ENCODE peak calls at places on chromosome 1, in seven cellular contexts. One of them, this sample, is unnamed.

GRCh38 chr1:19814244-19814661 is 830 bp downstream of the RNF186 start:
- DNase-seq in NB4: no peak
- DNase-seq in Ammon's horn: no peak
- DNase-seq in stimulated activated CD4-positive, alpha-beta T cell treated with anti-CD3 and anti-CD28 coated beads, Interleukin-12 subunit alpha, Interleukin-12 subunit beta, amount 100 ng/mL, for 48 hours: no peak
- DNase-seq in IMR-90: no peak
- DNase-seq in B cell: no peak
- DNase-seq in HFF-Myc: no peak
- DNase-seq in this sample: no peak

GRCh38 chr1:41559331-41559730 is 74.8 kb upstream of the EDN2 start:
- DNase-seq in HFF-Myc: no peak
- DNase-seq in Ammon's horn: no peak
- DNase-seq in IMR-90: no peak
- DNase-seq in stimulated activated CD4-positive, alpha-beta T cell treated with anti-CD3 and anti-CD28 coated beads, Interleukin-12 subunit alpha, Interleukin-12 subunit beta, amount 100 ng/mL, for 48 hours: no peak
- DNase-seq in NB4: no peak
- DNase-seq in B cell: no peak
- DNase-seq in this sample: no peak

GRCh38 chr1:173418107-173418985 is 58.8 kb upstream of the PRDX6 start:
- DNase-seq in IMR-90: peak; percentile 45
- DNase-seq in Ammon's horn: no peak
- DNase-seq in stimulated activated CD4-positive, alpha-beta T cell treated with anti-CD3 and anti-CD28 coated beads, Interleukin-12 subunit alpha, Interleukin-12 subunit beta, amount 100 ng/mL, for 48 hours: no peak
- DNase-seq in NB4: no peak
- DNase-seq in HFF-Myc: no peak
- DNase-seq in B cell: peak; percentile 72
- DNase-seq in this sample: no peak

GRCh38 chr1:37149296-37149695 is 115.0 kb upstream of the GRIK3 start:
- DNase-seq in B cell: no peak
- DNase-seq in HFF-Myc: no peak
- DNase-seq in NB4: no peak
- DNase-seq in IMR-90: no peak
- DNase-seq in stimulated activated CD4-positive, alpha-beta T cell treated with anti-CD3 and anti-CD28 coated beads, Interleukin-12 subunit alpha, Interleukin-12 subunit beta, amount 100 ng/mL, for 48 hours: no peak
- DNase-seq in Ammon's horn: no peak
- DNase-seq in this sample: no peak

GRCh38 chr1:145707183-145707867 is at the start of gene PDZK1:
- DNase-seq in HFF-Myc: no peak
- DNase-seq in B cell: no peak
- DNase-seq in IMR-90: no peak
- DNase-seq in stimulated activated CD4-positive, alpha-beta T cell treated with anti-CD3 and anti-CD28 coated beads, Interleukin-12 subunit alpha, Interleukin-12 subunit beta, amount 100 ng/mL, for 48 hours: no peak
- DNase-seq in NB4: no peak
- DNase-seq in Ammon's horn: no peak
- DNase-seq in this sample: no peak

GRCh38 chr1:65148548-65149390 is 766 bp downstream of the AK4 start:
- DNase-seq in stimulated activated CD4-positive, alpha-beta T cell treated with anti-CD3 and anti-CD28 coated beads, Interleukin-12 subunit alpha, Interleukin-12 subunit beta, amount 100 ng/mL, for 48 hours: peak; percentile 69
- DNase-seq in HFF-Myc: no peak
- DNase-seq in B cell: peak; percentile 14
- DNase-seq in IMR-90: peak; percentile 19
- DNase-seq in Ammon's horn: peak; percentile 21
- DNase-seq in NB4: peak; percentile 54
- DNase-seq in this sample: no peak

GRCh38 chr1:234842726-234843641 is 233.0 kb upstream of the IRF2BP2 start:
- DNase-seq in HFF-Myc: no peak
- DNase-seq in Ammon's horn: peak; percentile 53
- DNase-seq in B cell: peak; percentile 39
- DNase-seq in stimulated activated CD4-positive, alpha-beta T cell treated with anti-CD3 and anti-CD28 coated beads, Interleukin-12 subunit alpha, Interleukin-12 subunit beta, amount 100 ng/mL, for 48 hours: peak; percentile 82
- DNase-seq in IMR-90: peak; percentile 27
- DNase-seq in NB4: peak; percentile 73
- DNase-seq in this sample: no peak

GRCh38 chr1:85502625-85503083 is 37.7 kb upstream of the DDAH1 start:
- DNase-seq in HFF-Myc: peak; percentile 46
- DNase-seq in Ammon's horn: peak; percentile 26
- DNase-seq in stimulated activated CD4-positive, alpha-beta T cell treated with anti-CD3 and anti-CD28 coated beads, Interleukin-12 subunit alpha, Interleukin-12 subunit beta, amount 100 ng/mL, for 48 hours: no peak
- DNase-seq in NB4: peak; percentile 28
- DNase-seq in IMR-90: peak; percentile 85
- DNase-seq in B cell: peak; percentile 16
- DNase-seq in this sample: peak; percentile 11

GRCh38 chr1:193325042-193325441 is 138.6 kb upstream of the B3GALT2 start:
- DNase-seq in stimulated activated CD4-positive, alpha-beta T cell treated with anti-CD3 and anti-CD28 coated beads, Interleukin-12 subunit alpha, Interleukin-12 subunit beta, amount 100 ng/mL, for 48 hours: no peak
- DNase-seq in IMR-90: no peak
- DNase-seq in B cell: no peak
- DNase-seq in Ammon's horn: no peak
- DNase-seq in NB4: no peak
- DNase-seq in HFF-Myc: no peak
- DNase-seq in this sample: no peak

GRCh38 chr1:234675561-234675960 is 65.6 kb upstream of the IRF2BP2 start:
- DNase-seq in stimulated activated CD4-positive, alpha-beta T cell treated with anti-CD3 and anti-CD28 coated beads, Interleukin-12 subunit alpha, Interleukin-12 subunit beta, amount 100 ng/mL, for 48 hours: no peak
- DNase-seq in IMR-90: no peak
- DNase-seq in NB4: no peak
- DNase-seq in B cell: no peak
- DNase-seq in HFF-Myc: no peak
- DNase-seq in Ammon's horn: no peak
- DNase-seq in this sample: no peak

GRCh38 chr1:170085089-170085488 is 10.6 kb upstream of the KIFAP3 start:
- DNase-seq in B cell: no peak
- DNase-seq in Ammon's horn: no peak
- DNase-seq in NB4: no peak
- DNase-seq in HFF-Myc: no peak
- DNase-seq in stimulated activated CD4-positive, alpha-beta T cell treated with anti-CD3 and anti-CD28 coated beads, Interleukin-12 subunit alpha, Interleukin-12 subunit beta, amount 100 ng/mL, for 48 hours: no peak
- DNase-seq in IMR-90: no peak
- DNase-seq in this sample: no peak

GRCh38 chr1:34166191-34167090 is 1.4 kb upstream of the CSMD2 start:
- DNase-seq in B cell: no peak
- DNase-seq in NB4: no peak
- DNase-seq in stimulated activated CD4-positive, alpha-beta T cell treated with anti-CD3 and anti-CD28 coated beads, Interleukin-12 subunit alpha, Interleukin-12 subunit beta, amount 100 ng/mL, for 48 hours: no peak
- DNase-seq in IMR-90: no peak
- DNase-seq in Ammon's horn: peak; percentile 89
- DNase-seq in HFF-Myc: no peak
- DNase-seq in this sample: peak; percentile 83

GRCh38 chr1:203765029-203765837 is at the start of gene LAX1:
- DNase-seq in Ammon's horn: no peak
- DNase-seq in NB4: no peak
- DNase-seq in HFF-Myc: no peak
- DNase-seq in IMR-90: no peak
- DNase-seq in stimulated activated CD4-positive, alpha-beta T cell treated with anti-CD3 and anti-CD28 coated beads, Interleukin-12 subunit alpha, Interleukin-12 subunit beta, amount 100 ng/mL, for 48 hours: peak; percentile 63
- DNase-seq in B cell: peak; percentile 52
- DNase-seq in this sample: no peak

GRCh38 chr1:115642168-115643072 is 650 bp downstream of the VANGL1 start:
- DNase-seq in IMR-90: peak; percentile 20
- DNase-seq in NB4: peak; percentile 82
- DNase-seq in Ammon's horn: no peak
- DNase-seq in B cell: peak; percentile 6
- DNase-seq in stimulated activated CD4-positive, alpha-beta T cell treated with anti-CD3 and anti-CD28 coated beads, Interleukin-12 subunit alpha, Interleukin-12 subunit beta, amount 100 ng/mL, for 48 hours: no peak
- DNase-seq in HFF-Myc: no peak
- DNase-seq in this sample: peak; percentile 4

GRCh38 chr1:22228074-22228473 is 85.2 kb upstream of the WNT4 start:
- DNase-seq in IMR-90: no peak
- DNase-seq in stimulated activated CD4-positive, alpha-beta T cell treated with anti-CD3 and anti-CD28 coated beads, Interleukin-12 subunit alpha, Interleukin-12 subunit beta, amount 100 ng/mL, for 48 hours: no peak
- DNase-seq in Ammon's horn: no peak
- DNase-seq in HFF-Myc: no peak
- DNase-seq in NB4: no peak
- DNase-seq in B cell: no peak
- DNase-seq in this sample: no peak

GRCh38 chr1:242019018-242019417 is 20.1 kb upstream of the MAP1LC3C start:
- DNase-seq in HFF-Myc: no peak
- DNase-seq in B cell: no peak
- DNase-seq in IMR-90: no peak
- DNase-seq in NB4: no peak
- DNase-seq in stimulated activated CD4-positive, alpha-beta T cell treated with anti-CD3 and anti-CD28 coated beads, Interleukin-12 subunit alpha, Interleukin-12 subunit beta, amount 100 ng/mL, for 48 hours: no peak
- DNase-seq in Ammon's horn: no peak
- DNase-seq in this sample: no peak

GRCh38 chr1:13892671-13893325 is 192.8 kb downstream of the PRDM2 start:
- DNase-seq in Ammon's horn: peak; percentile 11
- DNase-seq in stimulated activated CD4-positive, alpha-beta T cell treated with anti-CD3 and anti-CD28 coated beads, Interleukin-12 subunit alpha, Interleukin-12 subunit beta, amount 100 ng/mL, for 48 hours: no peak
- DNase-seq in NB4: no peak
- DNase-seq in B cell: no peak
- DNase-seq in HFF-Myc: no peak
- DNase-seq in IMR-90: no peak
- DNase-seq in this sample: no peak

GRCh38 chr1:44644806-44645205 is 29.5 kb downstream of the TMEM53 start:
- DNase-seq in IMR-90: no peak
- DNase-seq in HFF-Myc: no peak
- DNase-seq in Ammon's horn: no peak
- DNase-seq in NB4: no peak
- DNase-seq in stimulated activated CD4-positive, alpha-beta T cell treated with anti-CD3 and anti-CD28 coated beads, Interleukin-12 subunit alpha, Interleukin-12 subunit beta, amount 100 ng/mL, for 48 hours: no peak
- DNase-seq in B cell: no peak
- DNase-seq in this sample: no peak

GRCh38 chr1:20660363-20661234 is 570 bp downstream of the DDOST start:
- DNase-seq in IMR-90: no peak
- DNase-seq in NB4: peak; percentile 32
- DNase-seq in HFF-Myc: no peak
- DNase-seq in Ammon's horn: no peak
- DNase-seq in B cell: peak; percentile 53
- DNase-seq in stimulated activated CD4-positive, alpha-beta T cell treated with anti-CD3 and anti-CD28 coated beads, Interleukin-12 subunit alpha, Interleukin-12 subunit beta, amount 100 ng/mL, for 48 hours: peak; percentile 8
- DNase-seq in this sample: no peak

GRCh38 chr1:61192666-61193325 is 110.4 kb downstream of the NFIA start:
- DNase-seq in HFF-Myc: no peak
- DNase-seq in stimulated activated CD4-positive, alpha-beta T cell treated with anti-CD3 and anti-CD28 coated beads, Interleukin-12 subunit alpha, Interleukin-12 subunit beta, amount 100 ng/mL, for 48 hours: no peak
- DNase-seq in B cell: no peak
- DNase-seq in IMR-90: no peak
- DNase-seq in NB4: no peak
- DNase-seq in Ammon's horn: no peak
- DNase-seq in this sample: no peak

GRCh38 chr1:183732251-183732650 is 72.7 kb upstream of the RGL1 start:
- DNase-seq in HFF-Myc: no peak
- DNase-seq in Ammon's horn: no peak
- DNase-seq in IMR-90: no peak
- DNase-seq in B cell: no peak
- DNase-seq in stimulated activated CD4-positive, alpha-beta T cell treated with anti-CD3 and anti-CD28 coated beads, Interleukin-12 subunit alpha, Interleukin-12 subunit beta, amount 100 ng/mL, for 48 hours: no peak
- DNase-seq in NB4: no peak
- DNase-seq in this sample: no peak

GRCh38 chr1:67832737-67833594 is at the start of gene GNG12:
- DNase-seq in B cell: peak; percentile 16
- DNase-seq in stimulated activated CD4-positive, alpha-beta T cell treated with anti-CD3 and anti-CD28 coated beads, Interleukin-12 subunit alpha, Interleukin-12 subunit beta, amount 100 ng/mL, for 48 hours: peak; percentile 26
- DNase-seq in HFF-Myc: no peak
- DNase-seq in Ammon's horn: peak; percentile 37
- DNase-seq in NB4: no peak
- DNase-seq in IMR-90: peak; percentile 73
- DNase-seq in this sample: no peak

GRCh38 chr1:107874221-107874620 is 90.8 kb downstream of the VAV3 start:
- DNase-seq in stimulated activated CD4-positive, alpha-beta T cell treated with anti-CD3 and anti-CD28 coated beads, Interleukin-12 subunit alpha, Interleukin-12 subunit beta, amount 100 ng/mL, for 48 hours: no peak
- DNase-seq in NB4: no peak
- DNase-seq in B cell: no peak
- DNase-seq in IMR-90: no peak
- DNase-seq in Ammon's horn: no peak
- DNase-seq in HFF-Myc: no peak
- DNase-seq in this sample: no peak

GRCh38 chr1:43980255-43981134 is 1.5 kb downstream of the B4GALT2 start:
- DNase-seq in stimulated activated CD4-positive, alpha-beta T cell treated with anti-CD3 and anti-CD28 coated beads, Interleukin-12 subunit alpha, Interleukin-12 subunit beta, amount 100 ng/mL, for 48 hours: no peak
- DNase-seq in HFF-Myc: no peak
- DNase-seq in B cell: no peak
- DNase-seq in IMR-90: peak; percentile 56
- DNase-seq in Ammon's horn: no peak
- DNase-seq in NB4: peak; percentile 25
- DNase-seq in this sample: no peak

GRCh38 chr1:92478393-92478792 is 8.3 kb downstream of the GFI1 start:
- DNase-seq in Ammon's horn: no peak
- DNase-seq in HFF-Myc: no peak
- DNase-seq in stimulated activated CD4-positive, alpha-beta T cell treated with anti-CD3 and anti-CD28 coated beads, Interleukin-12 subunit alpha, Interleukin-12 subunit beta, amount 100 ng/mL, for 48 hours: no peak
- DNase-seq in IMR-90: peak; percentile 25
- DNase-seq in NB4: peak; percentile 64
- DNase-seq in B cell: no peak
- DNase-seq in this sample: no peak

GRCh38 chr1:119768778-119769177 is at the start of gene HMGCS2:
- DNase-seq in IMR-90: no peak
- DNase-seq in NB4: no peak
- DNase-seq in B cell: no peak
- DNase-seq in HFF-Myc: no peak
- DNase-seq in stimulated activated CD4-positive, alpha-beta T cell treated with anti-CD3 and anti-CD28 coated beads, Interleukin-12 subunit alpha, Interleukin-12 subunit beta, amount 100 ng/mL, for 48 hours: no peak
- DNase-seq in Ammon's horn: no peak
- DNase-seq in this sample: no peak

GRCh38 chr1:20411196-20411980 is 74.6 kb downstream of the CAMK2N1 start:
- DNase-seq in stimulated activated CD4-positive, alpha-beta T cell treated with anti-CD3 and anti-CD28 coated beads, Interleukin-12 subunit alpha, Interleukin-12 subunit beta, amount 100 ng/mL, for 48 hours: peak; percentile 4
- DNase-seq in HFF-Myc: peak; percentile 68
- DNase-seq in Ammon's horn: no peak
- DNase-seq in NB4: no peak
- DNase-seq in B cell: no peak
- DNase-seq in IMR-90: peak; percentile 97
- DNase-seq in this sample: no peak

GRCh38 chr1:145758116-145758515 is 38.8 kb downstream of the CD160 start:
- DNase-seq in IMR-90: no peak
- DNase-seq in B cell: no peak
- DNase-seq in Ammon's horn: no peak
- DNase-seq in HFF-Myc: no peak
- DNase-seq in NB4: no peak
- DNase-seq in stimulated activated CD4-positive, alpha-beta T cell treated with anti-CD3 and anti-CD28 coated beads, Interleukin-12 subunit alpha, Interleukin-12 subunit beta, amount 100 ng/mL, for 48 hours: no peak
- DNase-seq in this sample: no peak

GRCh38 chr1:23026573-23026972 is 7.3 kb downstream of the KDM1A start:
- DNase-seq in IMR-90: no peak
- DNase-seq in B cell: no peak
- DNase-seq in Ammon's horn: no peak
- DNase-seq in HFF-Myc: no peak
- DNase-seq in stimulated activated CD4-positive, alpha-beta T cell treated with anti-CD3 and anti-CD28 coated beads, Interleukin-12 subunit alpha, Interleukin-12 subunit beta, amount 100 ng/mL, for 48 hours: no peak
- DNase-seq in NB4: no peak
- DNase-seq in this sample: no peak

GRCh38 chr1:58545591-58546519 is 671 bp downstream of the OMA1 start:
- DNase-seq in stimulated activated CD4-positive, alpha-beta T cell treated with anti-CD3 and anti-CD28 coated beads, Interleukin-12 subunit alpha, Interleukin-12 subunit beta, amount 100 ng/mL, for 48 hours: peak; percentile 70
- DNase-seq in B cell: peak; percentile 83
- DNase-seq in IMR-90: peak; percentile 67
- DNase-seq in Ammon's horn: peak; percentile 85
- DNase-seq in HFF-Myc: peak; percentile 29
- DNase-seq in NB4: peak; percentile 82
- DNase-seq in this sample: peak; percentile 60

GRCh38 chr1:24390924-24391782 is 22.4 kb downstream of the STPG1 start:
- DNase-seq in B cell: peak; percentile 83
- DNase-seq in NB4: peak; percentile 71
- DNase-seq in Ammon's horn: peak; percentile 93
- DNase-seq in IMR-90: peak; percentile 86
- DNase-seq in stimulated activated CD4-positive, alpha-beta T cell treated with anti-CD3 and anti-CD28 coated beads, Interleukin-12 subunit alpha, Interleukin-12 subunit beta, amount 100 ng/mL, for 48 hours: peak; percentile 52
- DNase-seq in HFF-Myc: peak; percentile 56
- DNase-seq in this sample: peak; percentile 82

GRCh38 chr1:26848947-26849774 is 13.8 kb upstream of the SFN start:
- DNase-seq in HFF-Myc: no peak
- DNase-seq in stimulated activated CD4-positive, alpha-beta T cell treated with anti-CD3 and anti-CD28 coated beads, Interleukin-12 subunit alpha, Interleukin-12 subunit beta, amount 100 ng/mL, for 48 hours: no peak
- DNase-seq in Ammon's horn: no peak
- DNase-seq in IMR-90: peak; percentile 90
- DNase-seq in B cell: no peak
- DNase-seq in NB4: no peak
- DNase-seq in this sample: no peak

GRCh38 chr1:47188901-47189785 is 693 bp downstream of the PDZK1IP1 start:
- DNase-seq in HFF-Myc: no peak
- DNase-seq in NB4: no peak
- DNase-seq in B cell: no peak
- DNase-seq in IMR-90: no peak
- DNase-seq in Ammon's horn: no peak
- DNase-seq in stimulated activated CD4-positive, alpha-beta T cell treated with anti-CD3 and anti-CD28 coated beads, Interleukin-12 subunit alpha, Interleukin-12 subunit beta, amount 100 ng/mL, for 48 hours: no peak
- DNase-seq in this sample: no peak